ENCODE peak calls at places on chromosomes 5 and 9, in four cellular contexts. Q is K562, U is WTC11, S is HepG2. V is an unnamed sample.

GRCh38 chr5:132354828-132355765 is 14.4 kb upstream of the SLC22A5 start:
- DNase-seq in Q (no peak), U (no peak), S (no peak), V (no peak)

GRCh38 chr9:125470767-125471580 is 209.3 kb downstream of the GAPVD1 start:
- DNase-seq in Q (no peak), U (no peak), S (no peak), V (no peak)

GRCh38 chr5:128534729-128535128 is 3.3 kb downstream of the FBN2 start:
- DNase-seq in Q (no peak), U (no peak), S (no peak), V (no peak)

GRCh38 chr9:1071730-1072129 is 21.6 kb downstream of the DMRT2 start:
- DNase-seq in Q (no peak), U (no peak), S (no peak), V (no peak)

GRCh38 chr9:117073539-117074336 is 341.1 kb downstream of the ASTN2 start:
- DNase-seq in Q (peak), U (peak), S (peak), V (no peak)

GRCh38 chr9:89808801-89809200 is 204.0 kb downstream of the GADD45G start:
- DNase-seq in Q (no peak), U (no peak), S (no peak), V (no peak)

GRCh38 chr5:68405026-68405684 is 189.6 kb downstream of the PIK3R1 start:
- DNase-seq in Q (peak), U (no peak), S (no peak), V (no peak)

GRCh38 chr5:149345892-149346222 is 558 bp downstream of the GRPEL2 start:
- DNase-seq in Q (no peak), U (no peak), S (no peak), V (no peak)

GRCh38 chr9:128456613-128457061 is 831 bp downstream of the ODF2 start:
- DNase-seq in Q (peak), U (peak), S (peak), V (no peak)

GRCh38 chr5:4928409-4928808 is 211.7 kb upstream of the ADAMTS16 start:
- DNase-seq in Q (no peak), U (no peak), S (no peak), V (no peak)

GRCh38 chr5:65125681-65126080 is 356.0 kb downstream of the ADAMTS6 start:
- DNase-seq in Q (no peak), U (no peak), S (no peak), V (no peak)

GRCh38 chr9:109914280-109915027 is 134.5 kb downstream of the PALM2AKAP2 start:
- DNase-seq in Q (no peak), U (no peak), S (no peak), V (peak)

GRCh38 chr5:579211-579610 is 32.9 kb upstream of the CEP72 start:
- DNase-seq in Q (no peak), U (no peak), S (no peak), V (no peak)

GRCh38 chr9:136312436-136312835 is 8.5 kb upstream of the CCDC187 start:
- DNase-seq in Q (peak), U (no peak), S (no peak), V (no peak)

GRCh38 chr5:123304777-123305316 is 118.4 kb downstream of the CEP120 start:
- DNase-seq in Q (no peak), U (no peak), S (no peak), V (no peak)

GRCh38 chr9:138100711-138101349 is 223.2 kb downstream of the CACNA1B start:
- DNase-seq in Q (no peak), U (peak), S (no peak), V (no peak)

GRCh38 chr5:107670028-107670926 is 460 bp downstream of the EFNA5 start:
- DNase-seq in Q (no peak), U (peak), S (no peak), V (no peak)

GRCh38 chr5:78540335-78541057 is 108.1 kb downstream of the LHFPL2 start:
- DNase-seq in Q (no peak), U (no peak), S (no peak), V (no peak)

GRCh38 chr5:76831108-76831447 is 12.2 kb downstream of the F2RL1 start:
- DNase-seq in Q (no peak), U (no peak), S (no peak), V (peak)

GRCh38 chr9:105541838-105542237 is 16.1 kb upstream of the FKTN start:
- DNase-seq in Q (no peak), U (no peak), S (no peak), V (peak)

GRCh38 chr9:32989651-32990050 is 11.8 kb downstream of the APTX start:
- DNase-seq in Q (peak), U (no peak), S (no peak), V (no peak)

GRCh38 chr9:13367784-13368183 is 88.3 kb upstream of the MPDZ start:
- DNase-seq in Q (no peak), U (no peak), S (no peak), V (no peak)

DNA sequence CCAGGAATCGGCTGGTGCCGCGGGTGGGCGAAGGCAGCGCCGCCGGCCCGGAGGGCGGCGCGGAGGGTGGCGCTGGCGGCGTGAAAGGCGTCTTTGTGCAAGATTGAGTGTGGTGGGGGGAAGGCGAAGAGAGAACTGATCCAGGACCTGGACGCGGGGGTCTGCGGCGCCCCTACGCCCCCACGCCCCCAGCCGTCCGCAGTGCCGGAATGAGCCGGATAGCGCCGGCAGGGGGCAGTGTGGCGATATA is 4.5 kb upstream of the RGMB start:
- DNase-seq in Q (no peak), U (peak), S (no peak), V (no peak)
- TF ChIP-seq NR2C2 in Q (no peak), U (no peak), S (no peak), V (no peak)

GRCh38 chr5:73498057-73498992 is at the start of gene BTF3:
- DNase-seq in Q (peak), U (peak), S (peak), V (peak)

GRCh38 chr5:73495772-73496346 is 2.4 kb upstream of the BTF3 start:
- DNase-seq in Q (no peak), U (no peak), S (no peak), V (no peak)

GRCh38 chr5:73499187-73499586 is 945 bp downstream of the BTF3 start:
- DNase-seq in Q (no peak), U (no peak), S (no peak), V (no peak)

GRCh38 chr5:73497537-73498056 is 645 bp upstream of the BTF3 start:
- DNase-seq in Q (no peak), U (no peak), S (no peak), V (no peak)

GRCh38 chr5:73496984-73497457 is 1.2 kb upstream of the BTF3 start:
- DNase-seq in Q (peak), U (no peak), S (peak), V (no peak)
- TF ChIP-seq NR2C2 in Q (no peak), U (no peak), S (no peak), V (no peak)

DNA sequence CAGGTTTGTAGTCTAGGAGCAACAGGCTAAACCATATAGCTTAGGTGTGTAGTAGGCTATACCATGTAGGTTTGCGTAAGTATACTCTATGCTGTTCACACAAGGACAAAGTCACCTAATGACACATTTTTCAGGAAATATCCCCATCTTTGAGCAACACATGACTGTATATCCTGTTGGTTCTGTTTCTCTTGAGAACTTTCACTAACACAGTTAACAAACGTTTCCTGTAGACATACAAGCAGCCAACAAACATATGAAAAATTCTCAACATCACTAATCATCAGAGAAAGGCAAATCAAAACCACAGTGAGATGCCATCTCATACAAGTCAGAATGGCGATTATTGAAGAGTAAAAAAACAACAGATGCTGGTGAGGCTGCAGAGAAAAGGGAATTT is 68.2 kb downstream of the NR2F1-AS1 start:
- DNase-seq in Q (no peak), U (no peak), S (no peak), V (no peak)
- TF ChIP-seq NR2C2 in Q (no peak), U (no peak), S (no peak), V (no peak)

GRCh38 chr5:28254846-28255245 is 1216.5 kb upstream of the CDH9 start:
- DNase-seq in Q (no peak), U (no peak), S (no peak), V (no peak)

DNA sequence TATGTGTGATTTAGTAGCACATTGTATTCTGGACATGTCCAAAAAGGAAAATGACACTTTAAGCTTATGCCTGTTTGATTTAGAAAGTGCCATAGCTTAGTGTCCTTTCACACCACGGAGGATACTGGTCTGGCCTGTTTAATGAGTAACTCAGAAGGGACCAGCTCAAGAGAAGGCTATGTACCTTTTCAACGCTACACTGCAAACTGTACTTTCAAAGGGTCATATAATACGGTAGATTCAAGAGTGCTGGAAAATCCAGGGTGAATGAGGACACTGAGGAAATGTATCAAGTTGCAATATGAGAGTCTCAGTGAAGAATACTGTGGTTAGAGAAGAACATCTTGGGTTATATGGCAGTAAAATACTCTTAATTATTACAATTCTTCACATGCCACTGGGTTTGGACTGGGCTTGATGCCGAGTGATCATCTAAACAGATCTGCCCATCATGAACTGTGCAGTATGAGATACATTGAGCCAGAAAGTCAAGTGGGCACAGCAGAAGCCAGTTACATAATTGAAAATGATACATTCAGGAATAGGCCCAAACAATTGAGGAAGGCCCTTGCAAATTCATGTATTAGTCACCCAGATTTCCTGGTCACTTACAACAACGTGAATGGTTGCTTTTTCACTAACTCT is 1211.5 kb upstream of the CDH9 start:
- DNase-seq in Q (no peak), U (no peak), S (no peak), V (no peak)
- TF ChIP-seq NR2C2 in Q (no peak), U (no peak), S (no peak), V (no peak)

DNA sequence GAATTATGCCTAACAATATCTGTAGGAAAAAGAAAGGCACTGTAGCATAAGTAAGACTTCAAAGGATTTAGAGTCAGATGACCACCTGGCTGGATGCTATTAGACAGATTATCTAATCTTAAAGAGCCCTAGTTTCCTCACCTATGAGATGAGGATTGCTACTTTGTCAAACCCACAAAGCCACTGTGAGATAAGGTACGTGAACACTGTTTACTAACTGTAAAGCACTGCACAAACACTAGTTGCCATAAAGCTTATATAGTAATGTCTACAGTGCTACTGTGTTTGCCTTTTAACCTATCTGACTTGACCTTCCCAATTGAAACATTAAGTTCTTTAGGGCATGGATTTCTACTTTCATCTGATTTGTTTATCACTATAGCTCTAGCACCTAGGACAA is 10.3 kb downstream of the TRMO start:
- DNase-seq in Q (no peak), U (no peak), S (no peak), V (no peak)
- TF ChIP-seq NR2C2 in Q (no peak), U (no peak), S (no peak), V (no peak)

GRCh38 chr5:154162475-154163217 is 27.9 kb upstream of the GALNT10 start:
- DNase-seq in Q (no peak), U (no peak), S (no peak), V (no peak)
- TF ChIP-seq NR2C2 in Q (no peak), U (no peak), S (no peak), V (no peak)